ENCODE peak calls at places on chromosomes 16 and 17, in ten cellular contexts. N, L, X, P, T, F, Y, D, E and B are unnamed samples.

GRCh38 chr16:83802135-83802534 is 5.6 kb upstream of the HSBP1 start:
- DNase-seq in Y (no peak), L (no peak), D (peak), P (no peak), E (peak), N (peak), F (peak), T (no peak), X (no peak), B (no peak)

GRCh38 chr16:85471469-85472431 is 141.4 kb upstream of the GSE1 start:
- DNase-seq in L (peak), X (peak), N (no peak), D (no peak), Y (no peak), P (no peak), T (no peak), E (peak), F (peak), B (peak)

GRCh38 chr17:74532115-74532514 is 840 bp upstream of the CD300LB start:
- DNase-seq in P (no peak), X (peak), Y (no peak), N (peak), T (no peak), E (no peak), D (no peak), L (peak), F (peak), B (peak)

GRCh38 chr16:71367243-71367976 is 8.9 kb downstream of the CALB2 start:
- DNase-seq in L (peak), F (no peak), P (peak), D (peak), E (no peak), Y (no peak), T (peak), X (peak), N (peak), B (peak)

GRCh38 chr16:24075929-24076716 is 180.0 kb upstream of the CACNG3 start:
- DNase-seq in L (peak), N (peak), Y (no peak), T (no peak), F (no peak), D (no peak), P (peak), X (no peak), E (no peak), B (no peak)

GRCh38 chr17:76527430-76528111 is 9.9 kb downstream of the CYGB start:
- DNase-seq in F (no peak), P (no peak), Y (no peak), D (peak), L (no peak), N (peak), E (no peak), T (peak), X (peak), B (peak)

GRCh38 chr17:77516902-77517301 is 376.1 kb downstream of the SEC14L1 start:
- DNase-seq in L (no peak), E (no peak), N (no peak), F (no peak), P (no peak), T (no peak), X (peak), D (no peak), Y (no peak), B (no peak)

GRCh38 chr17:3989156-3989886 is 25.1 kb upstream of the ATP2A3 start:
- DNase-seq in E (no peak), T (no peak), Y (no peak), D (peak), F (no peak), L (no peak), P (no peak), N (no peak), X (no peak), B (peak)

GRCh38 chr17:164536-165235 is 16.8 kb downstream of the DOC2B start:
- DNase-seq in E (no peak), F (no peak), P (no peak), Y (peak), D (peak), X (peak), T (peak), N (peak), L (peak), B (peak)

GRCh38 chr17:42673266-42673884 is 3.4 kb downstream of the PLEKHH3 start:
- DNase-seq in D (no peak), T (no peak), Y (no peak), X (no peak), E (no peak), N (no peak), F (no peak), P (no peak), L (no peak), B (no peak)

GRCh38 chr17:39235555-39236221 is 9.9 kb upstream of the STAC2 start:
- DNase-seq in E (no peak), T (peak), Y (no peak), N (peak), F (no peak), L (peak), X (no peak), D (peak), P (peak), B (peak)

GRCh38 chr16:67504190-67505021 is 21.1 kb upstream of the AGRP start:
- DNase-seq in D (no peak), F (no peak), Y (no peak), N (no peak), T (peak), E (no peak), L (peak), P (no peak), X (no peak), B (peak)

GRCh38 chr17:50029185-50029584 is 26.7 kb upstream of the ITGA3 start:
- DNase-seq in P (no peak), F (no peak), E (no peak), X (no peak), N (no peak), D (no peak), T (no peak), Y (no peak), L (no peak), B (no peak)

GRCh38 chr17:61406871-61407210 is 7.2 kb downstream of the TBX2 start:
- DNase-seq in Y (no peak), X (no peak), F (no peak), T (no peak), P (no peak), L (no peak), N (no peak), E (no peak), D (no peak), B (no peak)

GRCh38 chr17:50779747-50780363 is 12.5 kb upstream of the ANKRD40CL start:
- DNase-seq in F (no peak), Y (no peak), X (no peak), P (no peak), L (no peak), N (no peak), T (no peak), E (no peak), D (no peak), B (no peak)

GRCh38 chr16:3640632-3641501 is 13.6 kb upstream of the DNASE1 start:
- DNase-seq in P (no peak), Y (no peak), F (no peak), L (no peak), E (no peak), X (no peak), N (no peak), T (no peak), D (no peak), B (no peak)

GRCh38 chr17:30905742-30906100 is 317 bp downstream of the TEFM start:
- DNase-seq in F (no peak), N (peak), L (no peak), X (no peak), D (peak), Y (no peak), P (peak), E (no peak), T (no peak), B (peak)

GRCh38 chr16:79158337-79158736 is 442.2 kb downstream of the MAF start:
- DNase-seq in X (no peak), Y (no peak), F (no peak), E (no peak), P (no peak), L (no peak), D (no peak), N (peak), T (no peak), B (no peak)

GRCh38 chr16:8634991-8635736 is 13.7 kb downstream of the METTL22 start:
- DNase-seq in F (no peak), Y (no peak), N (peak), D (no peak), P (no peak), X (no peak), L (peak), E (no peak), T (peak), B (no peak)

GRCh38 chr16:4135537-4135936 is 19.3 kb upstream of the ADCY9 start:
- DNase-seq in L (no peak), N (no peak), E (no peak), T (no peak), D (no peak), Y (no peak), P (no peak), F (no peak), X (no peak), B (no peak)

GRCh38 chr17:76844485-76844829 is 23.7 kb upstream of the MGAT5B start:
- DNase-seq in F (no peak), P (no peak), T (no peak), N (no peak), X (no peak), Y (no peak), E (no peak), L (no peak), D (no peak), B (no peak)

GRCh38 chr16:57783883-57784282 is 18.4 kb downstream of the KIFC3 start:
- DNase-seq in Y (no peak), P (no peak), L (no peak), N (no peak), X (no peak), D (no peak), F (no peak), E (no peak), T (no peak), B (no peak)

GRCh38 chr16:50876263-50876662 is 134.4 kb downstream of the CYLD start:
- DNase-seq in T (no peak), F (no peak), D (no peak), Y (no peak), P (no peak), L (no peak), N (no peak), X (no peak), E (no peak), B (no peak)
- H3K27ac ChIP-seq in T (no peak), F (no peak), D (no peak), Y (no peak), P (no peak), L (no peak), N (no peak), X (no peak), E (no peak), B (no peak)

DNA sequence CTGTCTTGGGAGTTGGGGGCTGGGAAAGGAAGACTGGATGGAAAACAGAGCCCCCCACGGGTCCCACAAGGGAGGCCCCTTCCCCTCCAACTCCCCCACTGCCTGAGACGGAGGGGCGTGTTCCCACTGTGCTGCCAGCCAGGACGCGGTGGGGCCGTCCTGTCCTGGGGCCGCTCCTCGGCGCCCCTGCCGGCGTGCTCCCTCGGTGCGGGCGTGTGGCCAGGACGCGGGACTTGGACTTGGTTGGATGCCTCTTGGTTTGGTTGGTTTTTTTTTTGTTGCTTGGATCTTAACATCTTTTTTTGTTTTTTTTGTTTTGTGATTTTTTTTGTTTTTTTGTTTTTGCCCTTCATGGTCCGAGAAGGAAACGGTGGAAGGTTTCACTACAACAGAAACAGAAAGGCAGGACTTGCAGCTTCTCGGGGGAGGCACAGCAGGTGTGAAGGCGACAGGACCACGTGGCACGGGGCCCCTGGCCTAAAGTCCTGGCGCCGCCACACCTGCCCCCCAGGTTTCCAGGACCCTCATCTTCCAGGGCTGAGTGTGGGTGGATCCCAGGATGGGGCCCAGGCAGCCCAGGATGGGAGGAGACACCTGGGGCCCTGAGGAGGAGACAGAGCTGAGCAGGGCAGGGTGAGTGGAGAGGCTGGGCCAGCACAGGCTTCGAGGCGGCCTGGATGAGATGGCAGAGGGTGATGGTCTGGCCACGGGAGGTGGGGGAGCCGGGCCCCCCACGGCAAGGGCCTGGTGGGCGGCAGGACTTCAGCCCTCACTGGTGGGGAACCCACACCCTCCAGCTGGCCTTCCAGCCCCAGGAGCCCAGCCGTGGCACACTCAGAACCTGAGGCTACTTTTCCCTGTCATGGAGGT is 16.1 kb downstream of the ENGASE start:
- DNase-seq in X (no peak), E (no peak), Y (no peak), T (peak), L (peak), D (no peak), N (peak), P (no peak), F (no peak), B (no peak)
- TF ChIP-seq CTCF in X (no peak), E (no peak), Y (no peak), T (peak), L (peak), D (peak), N (peak), P (no peak), F (no peak), B (peak)

GRCh38 chr17:7352910-7353635 is 1.1 kb downstream of the KCTD11 start:
- DNase-seq in N (no peak), D (no peak), X (no peak), T (no peak), L (no peak), F (no peak), P (no peak), E (no peak), Y (no peak), B (peak)

GRCh38 chr17:7354262-7354781 is 634 bp upstream of the TMEM95 start:
- DNase-seq in T (no peak), X (no peak), Y (no peak), E (no peak), F (peak), N (peak), D (no peak), L (peak), P (no peak), B (peak)

GRCh38 chr17:7352559-7352889 is 562 bp downstream of the KCTD11 start:
- DNase-seq in N (no peak), D (no peak), L (no peak), P (no peak), X (no peak), T (no peak), E (no peak), Y (no peak), F (no peak), B (no peak)

GRCh38 chr17:7355053-7355452 is at the start of gene TMEM95:
- DNase-seq in N (no peak), P (no peak), L (no peak), X (no peak), F (no peak), Y (no peak), T (no peak), E (no peak), D (no peak), B (peak)

GRCh38 chr17:7351665-7352558 is at the start of gene KCTD11:
- DNase-seq in P (peak), E (peak), L (peak), N (peak), D (peak), F (peak), T (peak), X (peak), Y (no peak), B (peak)
- TF ChIP-seq POLR2AphosphoS5 in P (peak), E (peak), L (no peak), N (peak), D (peak), F (peak), T (peak), X (peak), Y (no peak), B (peak)

GRCh38 chr16:30892670-30893069 is 1.2 kb downstream of the BCL7C start:
- DNase-seq in D (no peak), N (no peak), F (no peak), L (no peak), Y (no peak), P (no peak), E (no peak), X (no peak), T (no peak), B (no peak)
- H3K27ac ChIP-seq in D (no peak), N (no peak), F (peak), L (no peak), Y (peak), P (peak), E (no peak), X (no peak), T (no peak), B (peak)

DNA sequence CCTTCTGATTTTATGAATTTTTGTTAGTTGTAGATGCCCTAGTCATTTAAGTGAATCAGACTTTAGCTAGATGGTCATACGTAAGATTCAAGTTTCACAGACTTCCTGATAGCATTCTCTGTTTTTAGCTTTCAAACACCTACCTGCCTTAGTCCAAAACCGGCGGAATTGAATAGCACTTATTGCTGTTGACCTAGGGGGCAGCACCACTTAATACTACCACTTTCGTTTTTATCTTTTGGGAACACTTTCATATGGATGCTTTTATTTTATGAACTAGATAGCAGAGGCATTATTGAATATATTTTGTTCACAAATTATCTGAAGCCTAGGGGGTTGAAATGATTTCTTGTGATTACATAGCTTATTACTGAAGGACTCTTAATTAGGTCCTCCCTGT is 31.5 kb downstream of the TADA2A start:
- DNase-seq in X (no peak), E (no peak), L (no peak), P (no peak), T (no peak), N (peak), F (no peak), D (peak), Y (no peak), B (no peak)
- TF ChIP-seq CTCF in X (no peak), E (no peak), L (peak), P (peak), T (peak), N (peak), F (no peak), D (peak), Y (peak), B (no peak)